ENCODE peak calls at places on chromosomes 16 and 17, in seven cellular contexts. One of them, this sample, is unnamed.
A peak's percentile ranks its signal among the peaks of the same experiment; 100 is the strongest.

GRCh38 chr17:70127221-70127873 is 42.0 kb upstream of the KCNJ2 start:
- DNase-seq in fibroblast of lung: no peak
- DNase-seq in IMR-90: no peak
- DNase-seq in neuronal stem cell: no peak
- DNase-seq in MM.1S: no peak
- DNase-seq in GM12878: no peak
- DNase-seq in GM23248: no peak
- DNase-seq in this sample: no peak

GRCh38 chr16:14325921-14326401 is 254.8 kb downstream of the MRTFB start:
- DNase-seq in neuronal stem cell: no peak
- DNase-seq in GM12878: no peak
- DNase-seq in GM23248: no peak
- DNase-seq in MM.1S: no peak
- DNase-seq in fibroblast of lung: no peak
- DNase-seq in IMR-90: no peak
- DNase-seq in this sample: no peak

GRCh38 chr17:83180264-83180995 is 101.0 kb downstream of the METRNL start:
- DNase-seq in IMR-90: no peak
- DNase-seq in fibroblast of lung: no peak
- DNase-seq in MM.1S: no peak
- DNase-seq in GM12878: no peak
- DNase-seq in GM23248: no peak
- DNase-seq in neuronal stem cell: no peak
- DNase-seq in this sample: no peak

GRCh38 chr16:78200623-78201096 is 101.2 kb downstream of the WWOX start:
- DNase-seq in fibroblast of lung: no peak
- DNase-seq in IMR-90: no peak
- DNase-seq in GM23248: no peak
- DNase-seq in neuronal stem cell: no peak
- DNase-seq in MM.1S: no peak
- DNase-seq in GM12878: no peak
- DNase-seq in this sample: no peak

GRCh38 chr17:42780816-42781638 is 617 bp downstream of the WNK4 start:
- DNase-seq in GM23248: peak; percentile 60
- DNase-seq in IMR-90: no peak
- DNase-seq in fibroblast of lung: no peak
- DNase-seq in neuronal stem cell: no peak
- DNase-seq in GM12878: no peak
- DNase-seq in MM.1S: no peak
- DNase-seq in this sample: no peak

GRCh38 chr17:50672831-50673551 is 34.7 kb downstream of the ANKRD40 start:
- DNase-seq in MM.1S: no peak
- DNase-seq in GM23248: no peak
- DNase-seq in fibroblast of lung: no peak
- DNase-seq in GM12878: no peak
- DNase-seq in IMR-90: no peak
- DNase-seq in neuronal stem cell: no peak
- DNase-seq in this sample: peak; percentile 79

GRCh38 chr16:71540-72341 is 690 bp downstream of the RHBDF1 start:
- DNase-seq in neuronal stem cell: peak; percentile 29
- DNase-seq in MM.1S: no peak
- DNase-seq in IMR-90: peak; percentile 76
- DNase-seq in GM23248: peak; percentile 91
- DNase-seq in fibroblast of lung: peak; percentile 74
- DNase-seq in GM12878: no peak
- DNase-seq in this sample: no peak

GRCh38 chr16:72939247-72939646 is 108.7 kb downstream of the ZFHX3 start:
- DNase-seq in MM.1S: no peak
- DNase-seq in GM12878: no peak
- DNase-seq in neuronal stem cell: no peak
- DNase-seq in IMR-90: peak; percentile 79
- DNase-seq in GM23248: peak; percentile 80
- DNase-seq in fibroblast of lung: peak; percentile 80
- DNase-seq in this sample: no peak

GRCh38 chr17:62750502-62751349 is 57.4 kb downstream of the MARCHF10 start:
- DNase-seq in fibroblast of lung: no peak
- DNase-seq in GM23248: no peak
- DNase-seq in MM.1S: no peak
- DNase-seq in IMR-90: peak; percentile 24
- DNase-seq in GM12878: no peak
- DNase-seq in neuronal stem cell: no peak
- DNase-seq in this sample: peak; percentile 9

GRCh38 chr17:48490391-48491026 is 40.3 kb downstream of the HOXB1 start:
- DNase-seq in fibroblast of lung: no peak
- DNase-seq in neuronal stem cell: no peak
- DNase-seq in IMR-90: no peak
- DNase-seq in GM12878: no peak
- DNase-seq in GM23248: no peak
- DNase-seq in MM.1S: no peak
- DNase-seq in this sample: no peak

GRCh38 chr17:42760652-42761581 is at the start of gene RAMP2:
- DNase-seq in fibroblast of lung: no peak
- DNase-seq in GM12878: no peak
- DNase-seq in IMR-90: no peak
- DNase-seq in neuronal stem cell: no peak
- DNase-seq in GM23248: peak; percentile 60
- DNase-seq in MM.1S: no peak
- DNase-seq in this sample: no peak

GRCh38 chr16:11094075-11094593 is 149.8 kb downstream of the CLEC16A start:
- DNase-seq in fibroblast of lung: peak; percentile 90
- DNase-seq in neuronal stem cell: no peak
- DNase-seq in GM12878: peak; percentile 53
- DNase-seq in GM23248: no peak
- DNase-seq in MM.1S: peak; percentile 76
- DNase-seq in IMR-90: peak; percentile 86
- DNase-seq in this sample: peak; percentile 66

GRCh38 chr17:56583772-56584171 is 9.7 kb upstream of the NOG start:
- DNase-seq in fibroblast of lung: no peak
- DNase-seq in MM.1S: no peak
- DNase-seq in GM23248: no peak
- DNase-seq in GM12878: no peak
- DNase-seq in neuronal stem cell: no peak
- DNase-seq in IMR-90: no peak
- DNase-seq in this sample: no peak

GRCh38 chr16:6335072-6335471 is 997.6 kb upstream of the RBFOX1 start:
- DNase-seq in MM.1S: no peak
- DNase-seq in neuronal stem cell: peak; percentile 27
- DNase-seq in fibroblast of lung: no peak
- DNase-seq in IMR-90: no peak
- DNase-seq in GM12878: no peak
- DNase-seq in GM23248: peak; percentile 3
- DNase-seq in this sample: no peak

GRCh38 chr17:48513097-48513496 is 17.7 kb downstream of the HOXB1 start:
- DNase-seq in MM.1S: no peak
- DNase-seq in GM23248: no peak
- DNase-seq in neuronal stem cell: no peak
- DNase-seq in IMR-90: no peak
- DNase-seq in GM12878: no peak
- DNase-seq in fibroblast of lung: no peak
- DNase-seq in this sample: no peak

GRCh38 chr16:23679274-23679985 is 741 bp downstream of the PLK1 start:
- DNase-seq in neuronal stem cell: peak; percentile 11
- DNase-seq in IMR-90: peak; percentile 57
- DNase-seq in GM12878: no peak
- DNase-seq in MM.1S: peak; percentile 37
- DNase-seq in GM23248: no peak
- DNase-seq in fibroblast of lung: peak; percentile 44
- DNase-seq in this sample: no peak

GRCh38 chr17:42407289-42407836 is 15.7 kb downstream of the CAVIN1 start:
- DNase-seq in MM.1S: peak; percentile 61
- DNase-seq in GM12878: no peak
- DNase-seq in neuronal stem cell: no peak
- DNase-seq in GM23248: peak; percentile 80
- DNase-seq in fibroblast of lung: peak; percentile 65
- DNase-seq in IMR-90: peak; percentile 39
- DNase-seq in this sample: no peak

GRCh38 chr16:3637371-3637923 is 17.0 kb upstream of the DNASE1 start:
- DNase-seq in fibroblast of lung: no peak
- DNase-seq in neuronal stem cell: no peak
- DNase-seq in GM12878: no peak
- DNase-seq in MM.1S: peak; percentile 57
- DNase-seq in IMR-90: peak; percentile 8
- DNase-seq in GM23248: no peak
- DNase-seq in this sample: no peak

GRCh38 chr17:40341808-40342574 is 22.5 kb downstream of the GJD3 start:
- DNase-seq in IMR-90: peak; percentile 50
- DNase-seq in neuronal stem cell: no peak
- DNase-seq in GM23248: peak; percentile 86
- DNase-seq in MM.1S: no peak
- DNase-seq in fibroblast of lung: peak; percentile 58
- DNase-seq in GM12878: no peak
- DNase-seq in this sample: no peak

GRCh38 chr16:82067042-82067809 is 32.2 kb downstream of the HSD17B2 start:
- DNase-seq in GM23248: peak; percentile 74
- DNase-seq in IMR-90: peak; percentile 31
- DNase-seq in neuronal stem cell: no peak
- DNase-seq in GM12878: no peak
- DNase-seq in MM.1S: no peak
- DNase-seq in fibroblast of lung: no peak
- DNase-seq in this sample: no peak

GRCh38 chr17:81484195-81484979 is 28.2 kb downstream of the ACTG1 start:
- DNase-seq in GM12878: peak; percentile 17
- DNase-seq in neuronal stem cell: peak; percentile 83
- DNase-seq in fibroblast of lung: peak; percentile 74
- DNase-seq in IMR-90: peak; percentile 71
- DNase-seq in GM23248: peak; percentile 91
- DNase-seq in MM.1S: peak; percentile 87
- DNase-seq in this sample: no peak

GRCh38 chr16:84281077-84281476 is 13.6 kb upstream of the WFDC1 start:
- DNase-seq in MM.1S: no peak
- DNase-seq in IMR-90: peak; percentile 9
- DNase-seq in neuronal stem cell: peak; percentile 52
- DNase-seq in GM12878: no peak
- DNase-seq in fibroblast of lung: peak; percentile 24
- DNase-seq in GM23248: no peak
- DNase-seq in this sample: no peak

DNA sequence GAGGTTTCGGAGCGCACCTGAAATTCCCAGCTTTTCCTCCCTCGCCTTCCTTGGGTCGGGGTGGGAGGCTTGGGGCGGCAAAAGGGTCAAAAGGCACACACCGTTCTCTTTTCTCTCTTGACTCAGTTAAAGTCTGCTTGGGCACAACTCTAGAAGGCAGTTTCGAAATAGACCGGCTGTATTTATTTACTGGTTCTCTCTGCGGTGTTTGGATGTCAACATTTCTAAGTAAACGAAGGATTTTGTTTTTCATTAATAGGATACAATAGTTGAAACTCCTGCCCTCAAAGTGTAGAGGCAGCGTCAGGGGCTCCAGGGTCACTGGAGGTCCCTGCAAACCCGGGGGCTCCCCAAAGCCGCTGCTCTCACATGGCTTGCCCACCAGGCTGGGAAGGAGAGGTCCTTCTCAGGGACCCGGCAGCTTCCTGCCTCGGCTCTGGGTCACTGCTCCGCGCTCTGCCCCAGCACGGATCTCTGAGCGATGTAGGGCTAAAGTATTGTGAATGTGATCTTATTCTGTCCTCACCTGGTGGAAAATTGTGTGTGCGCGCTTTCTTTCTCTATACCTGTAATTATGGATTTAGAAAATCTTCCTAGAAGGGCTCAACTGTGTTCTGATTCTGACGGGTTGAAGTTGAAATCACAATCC is 952 bp downstream of the BMERB1 start:
- DNase-seq in fibroblast of lung: peak; percentile 20
- DNase-seq in neuronal stem cell: no peak
- DNase-seq in MM.1S: no peak
- DNase-seq in GM23248: peak; percentile 41
- DNase-seq in GM12878: no peak
- DNase-seq in IMR-90: no peak
- DNase-seq in this sample: no peak
- H3K9ac ChIP-seq in fibroblast of lung: peak overlapping the region; percentile 68
- H3K9ac ChIP-seq in neuronal stem cell: peak overlapping the region; percentile 85
- H3K9ac ChIP-seq in MM.1S: no peak overlapping the region
- H3K9ac ChIP-seq in GM23248: peak overlapping the region; percentile 83
- H3K9ac ChIP-seq in GM12878: no peak overlapping the region
- H3K9ac ChIP-seq in IMR-90: peak overlapping the region; percentile 96
- H3K9ac ChIP-seq in this sample: peak overlapping the region; percentile 22

GRCh38 chr16:87536795-87537142 is 43.9 kb upstream of the ZCCHC14 start:
- DNase-seq in neuronal stem cell: no peak
- DNase-seq in MM.1S: no peak
- DNase-seq in GM23248: no peak
- DNase-seq in IMR-90: no peak
- DNase-seq in GM12878: no peak
- DNase-seq in fibroblast of lung: no peak
- DNase-seq in this sample: no peak
- H3K4me1 ChIP-seq in neuronal stem cell: peaks cover 14% of the 10 kb centered on the region
- H3K4me1 ChIP-seq in MM.1S: no peaks in the 10 kb centered on the region
- H3K4me1 ChIP-seq in GM23248: peaks cover 24% of the 10 kb centered on the region
- H3K4me1 ChIP-seq in IMR-90: peaks cover 9% of the 10 kb centered on the region
- H3K4me1 ChIP-seq in GM12878: no peaks in the 10 kb centered on the region
- H3K4me1 ChIP-seq in fibroblast of lung: peaks cover 3% of the 10 kb centered on the region
- H3K4me1 ChIP-seq in this sample: no peaks in the 10 kb centered on the region

GRCh38 chr17:9271989-9272388 is 250.7 kb downstream of the NTN1 start:
- DNase-seq in GM12878: no peak
- DNase-seq in fibroblast of lung: no peak
- DNase-seq in IMR-90: no peak
- DNase-seq in neuronal stem cell: no peak
- DNase-seq in MM.1S: no peak
- DNase-seq in GM23248: peak; percentile 40
- DNase-seq in this sample: no peak

GRCh38 chr17:9274973-9275372 is 253.7 kb downstream of the NTN1 start:
- DNase-seq in fibroblast of lung: no peak
- DNase-seq in MM.1S: no peak
- DNase-seq in GM12878: no peak
- DNase-seq in neuronal stem cell: no peak
- DNase-seq in IMR-90: no peak
- DNase-seq in GM23248: no peak
- DNase-seq in this sample: no peak

GRCh38 chr17:9274119-9274445 is 252.8 kb downstream of the NTN1 start:
- DNase-seq in MM.1S: no peak
- DNase-seq in IMR-90: no peak
- DNase-seq in fibroblast of lung: no peak
- DNase-seq in GM12878: no peak
- DNase-seq in neuronal stem cell: no peak
- DNase-seq in GM23248: no peak
- DNase-seq in this sample: no peak

GRCh38 chr17:9272506-9272905 is 251.2 kb downstream of the NTN1 start:
- DNase-seq in IMR-90: no peak
- DNase-seq in MM.1S: no peak
- DNase-seq in neuronal stem cell: no peak
- DNase-seq in GM12878: no peak
- DNase-seq in fibroblast of lung: no peak
- DNase-seq in GM23248: peak; percentile 87
- DNase-seq in this sample: no peak

GRCh38 chr17:9273334-9274118 is 252.2 kb downstream of the NTN1 start:
- DNase-seq in fibroblast of lung: peak; percentile 59
- DNase-seq in neuronal stem cell: no peak
- DNase-seq in IMR-90: peak; percentile 52
- DNase-seq in MM.1S: no peak
- DNase-seq in GM23248: peak; percentile 78
- DNase-seq in GM12878: no peak
- DNase-seq in this sample: no peak
- H2AFZ ChIP-seq in fibroblast of lung: no peak overlapping the region
- H2AFZ ChIP-seq in neuronal stem cell: no peak overlapping the region
- H2AFZ ChIP-seq in IMR-90: no peak overlapping the region
- H2AFZ ChIP-seq in MM.1S: no peak overlapping the region
- H2AFZ ChIP-seq in GM23248: peak overlapping the region; percentile 68
- H2AFZ ChIP-seq in GM12878: no peak overlapping the region
- H2AFZ ChIP-seq in this sample: no peak overlapping the region

GRCh38 chr17:46108120-46108519 is 85.1 kb downstream of the KANSL1 start:
- DNase-seq in neuronal stem cell: no peak
- DNase-seq in GM12878: no peak
- DNase-seq in fibroblast of lung: no peak
- DNase-seq in IMR-90: no peak
- DNase-seq in GM23248: no peak
- DNase-seq in MM.1S: no peak
- DNase-seq in this sample: no peak
- H3K9ac ChIP-seq in neuronal stem cell: no peak overlapping the region
- H3K9ac ChIP-seq in GM12878: no peak overlapping the region
- H3K9ac ChIP-seq in fibroblast of lung: no peak overlapping the region
- H3K9ac ChIP-seq in IMR-90: no peak overlapping the region
- H3K9ac ChIP-seq in GM23248: no peak overlapping the region
- H3K9ac ChIP-seq in MM.1S: no peak overlapping the region
- H3K9ac ChIP-seq in this sample: no peak overlapping the region

GRCh38 chr16:85382717-85383118 is 230.4 kb upstream of the GSE1 start:
- DNase-seq in fibroblast of lung: no peak
- DNase-seq in GM12878: no peak
- DNase-seq in neuronal stem cell: no peak
- DNase-seq in MM.1S: no peak
- DNase-seq in GM23248: no peak
- DNase-seq in IMR-90: no peak
- DNase-seq in this sample: no peak
- H3K4me1 ChIP-seq in fibroblast of lung: peaks cover 3% of the 10 kb centered on the region
- H3K4me1 ChIP-seq in GM12878: no peaks in the 10 kb centered on the region
- H3K4me1 ChIP-seq in neuronal stem cell: peaks cover 16% of the 10 kb centered on the region
- H3K4me1 ChIP-seq in MM.1S: no peaks in the 10 kb centered on the region
- H3K4me1 ChIP-seq in GM23248: peaks cover 21% of the 10 kb centered on the region
- H3K4me1 ChIP-seq in IMR-90: peaks cover 17% of the 10 kb centered on the region
- H3K4me1 ChIP-seq in this sample: peaks cover 22% of the 10 kb centered on the region